ENCODE peak calls at places on chromosomes 1 and 21, in seven cellular contexts. S is H1, H is SK-N-SH, F is HCT116, C is K562, K is GM12878, Q is HepG2. X is an unnamed sample.

GRCh38 chr1:36367067-36367466 is 18.7 kb downstream of the STK40 start:
- DNase-seq in S (no peak), H (no peak), F (no peak), C (no peak), K (no peak), Q (no peak), X (no peak)

GRCh38 chr1:235093013-235093618 is 35.5 kb downstream of the TOMM20 start:
- DNase-seq in S (no peak), H (peak; percentile 51), F (no peak), C (no peak), K (no peak), Q (peak; percentile 50), X (no peak)

GRCh38 chr1:62685431-62685859 is 2.7 kb downstream of the DOCK7 start:
- DNase-seq in S (no peak), H (no peak), F (no peak), C (peak; percentile 19), K (no peak), Q (no peak), X (no peak)

GRCh38 chr1:1876335-1876935 is 14.5 kb downstream of the GNB1 start:
- DNase-seq in S (no peak), H (no peak), F (no peak), C (no peak), K (no peak), Q (no peak), X (no peak)

GRCh38 chr21:35179990-35180557 is 131.0 kb upstream of the RUNX1 start:
- DNase-seq in S (no peak), H (no peak), F (no peak), C (no peak), K (no peak), Q (no peak), X (peak; percentile 33)

GRCh38 chr21:40153351-40153750 is 286.1 kb downstream of the PCP4 start:
- DNase-seq in S (no peak), H (no peak), F (no peak), C (no peak), K (no peak), Q (no peak), X (no peak)

GRCh38 chr1:59433440-59433813 is 136.5 kb downstream of the FGGY start:
- DNase-seq in S (no peak), H (no peak), F (no peak), C (no peak), K (no peak), Q (no peak), X (no peak)

GRCh38 chr1:165075725-165076370 is 280.7 kb downstream of the LMX1A start:
- DNase-seq in S (no peak), H (peak; percentile 50), F (no peak), C (peak; percentile 27), K (no peak), Q (peak; percentile 18), X (no peak)

GRCh38 chr1:61389194-61389925 is 307.0 kb downstream of the NFIA start:
- DNase-seq in S (no peak), H (no peak), F (no peak), C (no peak), K (no peak), Q (no peak), X (no peak)

GRCh38 chr1:17066530-17067426 is 12.9 kb upstream of the SDHB start:
- DNase-seq in S (no peak), H (no peak), F (no peak), C (no peak), K (no peak), Q (no peak), X (no peak)

GRCh38 chr1:34928865-34929496 is 469 bp downstream of the DLGAP3 start:
- DNase-seq in S (no peak), H (peak; percentile 82), F (no peak), C (peak; percentile 88), K (no peak), Q (no peak), X (no peak)

GRCh38 chr1:107941123-107941522 is 23.9 kb downstream of the VAV3 start:
- DNase-seq in S (no peak), H (no peak), F (no peak), C (no peak), K (no peak), Q (no peak), X (no peak)

GRCh38 chr1:20090119-20090518 is 20.1 kb downstream of the PLA2G5 start:
- DNase-seq in S (no peak), H (no peak), F (no peak), C (no peak), K (no peak), Q (no peak), X (no peak)

GRCh38 chr1:72483958-72484357 is 201.6 kb upstream of the NEGR1 start:
- DNase-seq in S (no peak), H (no peak), F (no peak), C (no peak), K (no peak), Q (no peak), X (no peak)

GRCh38 chr1:233730809-233731208 is 116.9 kb downstream of the KCNK1 start:
- DNase-seq in S (peak; percentile 56), H (no peak), F (no peak), C (peak; percentile 41), K (no peak), Q (no peak), X (no peak)
- TF ChIP-seq POLR2AphosphoS5 in S (no peak), H (no peak), F (no peak), C (no peak), K (no peak), Q (no peak), X (no peak)

DNA sequence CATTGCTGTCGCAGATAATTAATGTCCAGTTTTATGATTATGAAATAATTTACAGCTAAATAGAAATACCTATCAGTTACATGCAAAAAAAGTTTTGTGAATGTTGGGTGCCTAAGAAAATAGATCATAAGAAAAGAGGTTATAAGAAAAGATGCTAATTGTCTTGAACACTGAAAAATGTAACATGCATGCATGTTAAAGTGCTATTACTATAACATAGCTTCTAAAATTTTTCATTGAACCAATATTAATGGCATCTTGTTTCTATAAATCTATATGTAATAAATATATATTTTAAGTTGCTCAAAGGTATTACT is 35.5 kb upstream of the SCYL3 start:
- DNase-seq in S (no peak), H (no peak), F (no peak), C (no peak), K (no peak), Q (no peak), X (no peak)
- TF ChIP-seq CTCF in S (no peak), H (no peak), F (no peak), C (no peak), K (no peak), Q (no peak), X (peak; percentile 32)

GRCh38 chr1:87916965-87917364 is 588.3 kb downstream of the LMO4 start:
- DNase-seq in S (no peak), H (no peak), F (no peak), C (no peak), K (no peak), Q (peak; percentile 6), X (no peak)
- TF ChIP-seq SIN3A in S (no peak), H (no peak), F (no peak), C (no peak), K (no peak), Q (no peak), X (no peak)

DNA sequence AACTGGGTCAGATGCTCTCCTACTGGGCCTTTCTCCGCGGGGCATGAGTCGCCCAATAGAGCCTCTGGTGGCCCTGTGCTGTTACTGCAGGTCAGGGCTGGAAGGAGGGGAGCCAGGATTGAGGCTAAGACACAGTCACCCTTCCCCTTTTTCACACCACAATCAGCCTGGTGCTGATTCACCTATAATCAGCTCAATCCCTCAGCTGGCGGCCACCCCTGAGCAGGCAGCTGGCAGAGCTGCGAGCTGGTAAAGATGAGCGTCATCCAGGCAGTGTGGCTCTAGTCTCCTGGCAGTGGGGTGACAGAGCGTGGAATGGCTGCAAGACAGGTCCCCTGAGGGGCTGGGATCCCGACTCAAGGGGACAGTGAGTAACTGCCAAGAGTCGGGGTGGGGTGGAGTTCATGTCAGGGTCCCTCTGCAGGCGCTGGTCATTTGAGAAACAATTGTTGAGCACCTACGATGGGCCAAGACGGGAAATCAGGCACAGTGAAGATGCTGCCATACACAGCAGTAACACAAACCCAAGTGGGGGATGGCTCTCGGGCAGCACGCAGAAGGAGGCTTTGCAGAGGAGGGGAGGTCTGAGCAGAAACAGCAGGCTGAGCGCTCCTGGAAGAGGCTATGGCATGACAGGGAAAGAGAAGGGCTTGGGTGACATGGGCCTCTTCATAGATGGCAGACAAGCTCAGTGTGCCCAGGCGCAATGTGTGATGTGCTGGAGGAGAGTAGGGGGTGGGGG is 21.8 kb downstream of the ATF3 start:
- DNase-seq in S (no peak), H (peak; percentile 75), F (peak; percentile 34), C (peak; percentile 85), K (no peak), Q (peak; percentile 48), X (no peak)
- TF ChIP-seq POLR2AphosphoS5 in S (no peak), H (no peak), F (no peak), C (no peak), K (no peak), Q (no peak), X (no peak)

GRCh38 chr21:44932366-44933181 is 7.3 kb upstream of the SLX9 start:
- DNase-seq in S (no peak), H (peak; percentile 86), F (no peak), C (peak; percentile 78), K (no peak), Q (no peak), X (no peak)
- TF ChIP-seq CTCF in S (peak; percentile 32), H (peak; percentile 35), F (no peak), C (peak; percentile 80), K (peak; percentile 47), Q (peak; percentile 60), X (peak; percentile 87)

DNA sequence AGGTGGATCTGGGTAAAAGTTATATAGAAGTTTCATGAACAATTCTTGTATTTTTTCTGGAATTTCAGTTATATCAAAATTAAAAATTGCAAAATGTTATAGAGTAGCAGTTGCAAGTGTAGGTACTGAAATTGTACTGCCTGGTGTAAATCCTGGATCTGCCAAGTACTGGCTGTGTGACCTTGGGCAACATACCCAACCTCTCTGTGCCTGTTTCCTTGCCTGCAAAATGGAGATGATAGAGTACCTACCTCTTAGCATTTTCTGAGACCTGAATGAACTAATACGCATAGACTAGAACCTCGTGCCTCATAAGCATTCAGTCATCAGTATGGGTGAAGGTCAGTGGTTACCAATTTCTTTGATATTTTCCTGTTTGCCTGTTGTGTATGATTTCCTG is 290.0 kb upstream of the KAZN start:
- DNase-seq in S (no peak), H (no peak), F (no peak), C (no peak), K (no peak), Q (no peak), X (no peak)
- TF ChIP-seq SIN3A in S (no peak), H (no peak), F (no peak), C (no peak), K (no peak), Q (no peak), X (no peak)